ENCODE peak calls at places on chromosomes 6 and 20, in five cellular contexts. L is heart left ventricle, A is breast epithelium, M is A549, U is Peyer's patch. O is an unnamed sample.

GRCh38 chr20:14582855-14583254 is 245.4 kb upstream of the FLRT3 start:
- DNase-seq in L (no peak), A (no peak), M (peak), U (no peak), O (no peak)

GRCh38 chr6:148771212-148771601 is 24.4 kb downstream of the UST start:
- DNase-seq in L (no peak), A (no peak), M (no peak), U (no peak), O (no peak)

GRCh38 chr20:62952373-62953166 is at the start of gene SLC17A9:
- DNase-seq in L (peak), A (no peak), M (no peak), U (peak), O (peak)

GRCh38 chr6:9647599-9647998 is 767.3 kb downstream of the TFAP2A start:
- DNase-seq in L (no peak), A (no peak), M (no peak), U (no peak), O (no peak)

GRCh38 chr6:69985180-69985579 is 118.8 kb downstream of the COL19A1 start:
- DNase-seq in L (no peak), A (no peak), M (no peak), U (no peak), O (no peak)

GRCh38 chr6:34205916-34206315 is 30.8 kb upstream of the HMGA1 start:
- DNase-seq in L (no peak), A (no peak), M (no peak), U (no peak), O (no peak)

GRCh38 chr6:90294614-90294988 is 2.0 kb downstream of the BACH2 start:
- DNase-seq in L (no peak), A (no peak), M (no peak), U (peak), O (no peak)

GRCh38 chr6:147063469-147064031 is 140.7 kb upstream of the STXBP5 start:
- DNase-seq in L (no peak), A (no peak), M (peak), U (no peak), O (no peak)

GRCh38 chr6:145948328-145948727 is 15.8 kb downstream of the SHPRH start:
- DNase-seq in L (no peak), A (no peak), M (no peak), U (no peak), O (no peak)

GRCh38 chr6:84227434-84228197 is at the start of gene CEP162:
- DNase-seq in L (peak), A (peak), M (peak), U (peak), O (peak)

GRCh38 chr6:84224251-84224650 is 3.2 kb downstream of the CEP162 start:
- DNase-seq in L (no peak), A (no peak), M (no peak), U (no peak), O (no peak)

GRCh38 chr6:84228198-84228543 is 728 bp upstream of the CEP162 start:
- DNase-seq in L (no peak), A (no peak), M (no peak), U (no peak), O (no peak)

GRCh38 chr6:84222426-84222825 is 5.0 kb downstream of the CEP162 start:
- DNase-seq in L (no peak), A (no peak), M (no peak), U (no peak), O (no peak)

GRCh38 chr6:84227044-84227433 is 404 bp downstream of the CEP162 start:
- DNase-seq in L (no peak), A (no peak), M (no peak), U (no peak), O (no peak)
- H3K27ac ChIP-seq in L (peak), A (peak), M (peak), U (peak), O (peak)

DNA sequence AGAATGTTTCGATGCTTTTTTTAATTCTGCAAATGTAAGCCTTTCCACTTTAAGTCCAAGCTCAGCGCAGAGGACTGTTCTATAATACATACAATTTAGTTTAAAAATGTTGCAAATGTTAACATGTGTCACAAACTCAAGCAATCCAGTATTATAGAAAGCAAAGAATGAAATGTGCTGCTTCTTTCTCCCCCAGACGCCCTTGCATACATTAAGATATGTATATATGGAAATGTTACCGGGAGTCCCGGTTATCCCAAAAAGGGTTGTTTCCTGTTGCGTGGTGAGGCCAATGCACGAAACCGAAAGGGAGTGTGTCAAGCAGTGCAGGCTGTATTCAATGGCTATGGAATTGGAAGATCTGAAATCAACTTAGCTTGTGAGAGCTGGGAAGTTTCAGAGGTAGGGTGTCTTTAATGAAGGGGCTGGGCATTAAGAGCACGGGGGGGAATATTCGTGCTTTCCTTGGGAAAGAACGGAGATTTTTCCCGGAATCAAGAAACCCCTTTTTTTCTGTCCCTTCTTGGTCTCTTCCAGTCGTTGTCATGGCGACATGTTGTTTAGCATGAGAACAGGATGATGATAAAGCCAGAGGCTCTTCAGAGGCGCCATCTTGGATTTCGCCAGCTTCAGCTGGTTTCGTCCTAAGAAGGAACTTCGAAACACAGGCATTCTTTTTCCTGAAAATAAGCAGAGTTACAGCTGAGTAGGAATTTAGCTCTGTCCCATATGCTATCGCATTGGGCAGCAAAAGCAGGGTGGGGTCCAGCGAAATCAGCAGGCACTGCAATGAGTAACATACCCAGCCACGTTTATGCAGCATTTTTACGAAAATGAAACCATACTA is 10.1 kb upstream of the NQO2 start:
- DNase-seq in L (peak), A (peak), M (peak), U (peak), O (peak)
- TF ChIP-seq POLR2A in L (peak), A (peak), M (no peak), U (peak), O (peak)

DNA sequence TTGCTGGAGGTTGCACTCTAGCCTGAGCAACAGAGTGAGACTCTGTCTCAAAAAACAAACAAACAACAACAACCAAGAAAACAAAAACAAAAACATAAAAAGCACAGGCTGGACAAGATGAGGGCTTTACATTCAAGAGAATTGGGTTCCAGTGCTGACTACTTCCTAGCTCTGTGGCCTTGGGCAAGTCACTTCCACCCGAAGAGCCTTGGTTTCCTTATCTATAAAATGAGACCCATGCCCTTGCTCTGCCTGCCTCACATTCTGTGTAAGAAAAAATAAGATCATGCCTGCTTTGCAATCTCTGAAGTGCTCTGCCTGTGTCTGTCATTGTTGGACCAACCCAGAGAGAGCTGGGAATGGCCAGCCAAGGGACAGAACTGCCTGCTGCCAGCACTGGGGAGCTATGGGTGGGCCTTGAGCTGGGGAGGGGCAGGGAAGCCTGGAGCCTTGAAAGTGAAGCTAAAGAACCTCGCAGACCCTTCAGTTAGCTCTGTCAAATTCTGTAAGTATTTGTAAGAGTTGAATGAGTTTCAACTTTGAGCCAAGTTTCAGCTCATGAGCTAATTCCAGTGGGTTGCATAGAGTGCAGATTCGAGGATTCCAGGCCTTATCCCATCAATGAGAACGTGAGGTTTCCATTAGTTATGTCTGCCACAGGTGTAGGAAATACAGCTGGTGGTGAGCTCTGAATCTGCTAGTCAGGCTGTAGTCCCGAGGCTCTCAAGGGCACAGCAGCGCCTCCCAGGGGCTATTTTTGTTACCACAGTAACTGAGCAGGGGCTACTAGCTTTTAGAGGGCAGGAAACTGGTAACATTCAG is 93.2 kb downstream of the DLGAP4 start:
- DNase-seq in L (no peak), A (no peak), M (peak), U (no peak), O (no peak)
- TF ChIP-seq CTCF in L (peak), A (no peak), M (peak), U (peak), O (no peak)

DNA sequence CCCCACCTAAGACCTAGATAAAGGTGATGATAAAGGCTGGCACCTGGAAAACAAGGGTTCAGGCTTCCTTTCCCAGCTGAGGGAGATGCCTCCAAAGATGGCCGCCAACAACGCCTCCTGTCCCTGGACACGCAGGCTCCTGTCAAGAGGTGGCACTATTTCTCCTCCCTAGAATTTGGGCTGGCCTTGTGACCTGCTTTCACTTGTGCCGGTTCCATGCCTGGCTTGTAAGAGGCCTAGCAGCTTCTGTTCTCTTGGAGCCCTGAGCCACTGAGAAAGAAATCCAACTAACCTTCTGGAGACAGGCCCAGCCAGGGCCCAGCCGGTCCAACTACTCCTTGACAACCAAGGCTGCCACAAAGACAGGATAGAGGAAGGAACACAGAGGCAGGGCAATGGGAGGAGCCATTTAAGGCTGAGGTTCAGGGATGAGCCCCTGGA is 60.2 kb upstream of the RALY start:
- DNase-seq in L (peak), A (peak), M (peak), U (peak), O (no peak)
- H3K27ac ChIP-seq in L (peak), A (peak), M (no peak), U (no peak), O (no peak)

DNA sequence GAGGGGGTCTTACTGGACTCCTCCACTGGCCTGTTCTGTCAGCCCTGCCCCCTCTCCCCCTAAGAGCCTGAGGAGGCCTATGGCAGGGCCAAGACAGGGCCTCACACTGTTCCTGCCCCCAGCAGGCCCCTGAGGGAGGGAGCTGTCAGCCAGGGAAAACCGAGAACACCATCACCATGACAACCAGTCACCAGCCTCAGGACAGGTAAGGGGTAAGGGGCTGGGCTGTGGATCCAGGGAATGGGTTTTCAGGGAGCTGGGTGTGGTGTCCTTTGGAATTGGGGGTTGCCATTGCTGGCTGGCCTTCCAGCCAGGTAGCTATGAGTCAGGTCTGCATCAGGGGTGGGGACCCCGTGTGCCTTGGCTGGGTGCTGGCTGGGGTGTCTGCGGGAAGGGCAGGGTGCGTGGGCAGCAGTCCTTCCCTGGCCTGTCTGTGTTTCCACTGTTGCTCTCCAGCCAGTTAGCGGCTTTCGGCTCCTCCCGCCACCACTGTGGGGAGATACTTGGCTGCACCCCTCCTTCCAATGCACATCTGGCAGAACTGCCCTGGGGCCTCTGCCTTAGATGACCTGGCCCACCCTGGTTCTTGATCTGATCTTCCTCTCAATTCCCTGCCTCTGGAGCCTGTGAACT is 3.9 kb downstream of the SLC29A1 start:
- DNase-seq in L (no peak), A (no peak), M (no peak), U (no peak), O (no peak)
- TF ChIP-seq POLR2A in L (no peak), A (no peak), M (no peak), U (no peak), O (no peak)